ENCODE peak calls at places on chromosomes 7 and 10, in nine cellular contexts. J is GM13977, M is Calu3, S is HCT116, O is IMR-90, H is heart right ventricle, X is omental fat pad, K is choroid plexus epithelial cell, I is astrocyte. N is an unnamed sample.

GRCh38 chr7:92179393-92179924 is 517 bp upstream of the LRRD1 start:
- DNase-seq in J (no peak), M (no peak), S (no peak), O (peak), H (no peak), X (no peak), K (peak), I (peak), N (no peak)

GRCh38 chr7:47945261-47946015 is 2.8 kb downstream of the PKD1L1 start:
- DNase-seq in J (peak), M (peak), S (peak), O (peak), H (peak), X (peak), K (peak), I (no peak), N (no peak)

GRCh38 chr7:46369933-46370654 is 449.0 kb upstream of the IGFBP3 start:
- DNase-seq in J (no peak), M (no peak), S (peak), O (peak), H (no peak), X (no peak), K (peak), I (peak), N (peak)

GRCh38 chr10:65811931-65812525 is 1113.8 kb upstream of the LRRTM3 start:
- DNase-seq in J (no peak), M (no peak), S (no peak), O (no peak), H (no peak), X (no peak), K (no peak), I (no peak), N (no peak)

GRCh38 chr7:43850348-43851116 is 18.8 kb downstream of the MRPS24 start:
- DNase-seq in J (no peak), M (no peak), S (no peak), O (no peak), H (no peak), X (no peak), K (no peak), I (no peak), N (no peak)

GRCh38 chr7:152202056-152202455 is 176.6 kb downstream of the GALNT11 start:
- DNase-seq in J (no peak), M (no peak), S (no peak), O (peak), H (no peak), X (no peak), K (peak), I (peak), N (no peak)

GRCh38 chr7:25805027-25805687 is 346.8 kb upstream of the NFE2L3 start:
- DNase-seq in J (no peak), M (no peak), S (no peak), O (peak), H (no peak), X (no peak), K (peak), I (peak), N (no peak)

GRCh38 chr7:13217762-13218161 is 530.3 kb downstream of the ARL4A start:
- DNase-seq in J (no peak), M (no peak), S (no peak), O (no peak), H (no peak), X (no peak), K (no peak), I (peak), N (no peak)

GRCh38 chr10:42781893-42782445 is 626 bp upstream of the BMS1 start:
- DNase-seq in J (no peak), M (peak), S (no peak), O (no peak), H (no peak), X (no peak), K (peak), I (no peak), N (no peak)

GRCh38 chr10:3107426-3107961 is 40.1 kb downstream of the PFKP start:
- DNase-seq in J (no peak), M (peak), S (no peak), O (peak), H (peak), X (no peak), K (peak), I (peak), N (peak)

GRCh38 chr7:106326594-106327537 is 42.1 kb upstream of the NAMPT start:
- DNase-seq in J (no peak), M (no peak), S (no peak), O (peak), H (no peak), X (no peak), K (peak), I (peak), N (no peak)

GRCh38 chr7:150382844-150383225 is 3.7 kb downstream of the ZNF775 start:
- DNase-seq in J (no peak), M (no peak), S (no peak), O (no peak), H (no peak), X (no peak), K (no peak), I (no peak), N (no peak)

GRCh38 chr10:74008212-74008731 is 10.4 kb downstream of the VCL start:
- DNase-seq in J (peak), M (no peak), S (no peak), O (peak), H (no peak), X (no peak), K (peak), I (peak), N (peak)

GRCh38 chr7:47659664-47660462 is 78.0 kb upstream of the TNS3 start:
- DNase-seq in J (no peak), M (no peak), S (no peak), O (no peak), H (no peak), X (no peak), K (no peak), I (no peak), N (no peak)

GRCh38 chr7:147432068-147432467 is 1158.5 kb upstream of the C7orf33 start:
- DNase-seq in J (no peak), M (no peak), S (no peak), O (peak), H (no peak), X (no peak), K (peak), I (no peak), N (no peak)

GRCh38 chr10:63711361-63711760 is 190.2 kb downstream of the REEP3 start:
- DNase-seq in J (no peak), M (peak), S (no peak), O (no peak), H (peak), X (no peak), K (peak), I (peak), N (no peak)

GRCh38 chr10:117096559-117097201 is 41.4 kb downstream of the VAX1 start:
- DNase-seq in J (no peak), M (no peak), S (no peak), O (no peak), H (no peak), X (no peak), K (no peak), I (no peak), N (no peak)

GRCh38 chr7:75789501-75789900 is 17.5 kb upstream of the CCL26 start:
- DNase-seq in J (no peak), M (no peak), S (no peak), O (no peak), H (no peak), X (no peak), K (no peak), I (no peak), N (no peak)

GRCh38 chr7:91628742-91629141 is 251.8 kb downstream of the MTERF1 start:
- DNase-seq in J (peak), M (no peak), S (no peak), O (no peak), H (no peak), X (no peak), K (peak), I (no peak), N (no peak)

GRCh38 chr10:6114758-6115410 is 26.1 kb downstream of the RBM17 start:
- DNase-seq in J (no peak), M (no peak), S (no peak), O (peak), H (no peak), X (no peak), K (peak), I (peak), N (no peak)

GRCh38 chr10:48608279-48608681 is 3.4 kb upstream of the ARHGAP22 start:
- DNase-seq in J (peak), M (peak), S (peak), O (no peak), H (no peak), X (no peak), K (peak), I (no peak), N (no peak)

DNA sequence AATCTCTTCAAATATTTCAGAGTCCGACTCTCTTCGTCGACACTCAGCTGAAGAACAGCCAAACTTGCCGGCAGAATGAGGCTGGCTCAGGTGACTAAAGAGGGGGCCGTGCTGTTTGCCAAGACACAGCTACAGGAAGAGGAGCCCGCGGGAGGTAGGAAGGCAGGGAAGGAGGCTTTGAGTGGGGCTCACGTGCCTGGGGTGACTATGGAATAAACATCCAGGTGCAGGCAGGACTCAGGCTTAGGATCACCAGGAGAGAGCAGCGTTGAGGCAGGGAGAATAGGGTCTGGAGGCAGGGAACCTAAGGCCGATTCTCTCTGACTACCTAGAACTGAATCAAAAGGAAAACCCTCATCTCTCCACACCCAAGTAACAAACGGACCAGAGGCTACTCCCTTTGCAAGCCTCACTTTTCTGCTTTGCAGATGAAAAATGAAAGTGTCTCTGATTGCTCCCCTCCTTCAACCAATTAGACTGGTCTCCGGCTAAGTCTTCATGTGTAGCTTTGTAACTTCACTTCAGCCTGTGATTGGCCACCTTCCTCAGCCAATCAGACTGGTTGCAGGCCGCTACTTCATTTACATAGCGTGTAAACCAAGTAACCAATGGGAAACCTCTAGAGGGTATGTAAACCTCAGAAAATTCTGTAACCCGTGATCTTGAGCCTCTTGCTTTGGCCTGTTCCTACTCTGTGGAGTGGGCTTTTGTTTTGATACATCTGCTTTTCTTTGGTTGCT is 19.7 kb upstream of the BNIP3 start:
- DNase-seq in J (no peak), M (peak), S (no peak), O (peak), H (no peak), X (no peak), K (peak), I (peak), N (no peak)
- TF ChIP-seq CTCF in J (no peak), M (no peak), S (peak), O (peak), H (peak), X (no peak), K (peak), I (no peak), N (peak)

GRCh38 chr7:90213521-90213920 is 2.0 kb downstream of the STEAP2 start:
- DNase-seq in J (no peak), M (no peak), S (no peak), O (no peak), H (no peak), X (no peak), K (no peak), I (no peak), N (no peak)
- TF ChIP-seq CTCF in J (no peak), M (no peak), S (no peak), O (no peak), H (no peak), X (no peak), K (no peak), I (no peak), N (no peak)

GRCh38 chr10:80530251-80530650 is 7.5 kb upstream of the SH2D4B start:
- DNase-seq in J (no peak), M (peak), S (peak), O (peak), H (no peak), X (no peak), K (peak), I (no peak), N (no peak)
- TF ChIP-seq CTCF in J (no peak), M (peak), S (peak), O (peak), H (peak), X (no peak), K (peak), I (no peak), N (peak)

GRCh38 chr7:39184387-39184786 is 206.7 kb downstream of the POU6F2 start:
- DNase-seq in J (no peak), M (peak), S (no peak), O (no peak), H (no peak), X (no peak), K (no peak), I (no peak), N (no peak)
- TF ChIP-seq CTCF in J (no peak), M (no peak), S (no peak), O (no peak), H (no peak), X (no peak), K (no peak), I (no peak), N (no peak)

GRCh38 chr10:127919418-127920191 is 12.7 kb downstream of the PTPRE start:
- DNase-seq in J (no peak), M (no peak), S (no peak), O (peak), H (no peak), X (no peak), K (peak), I (peak), N (no peak)
- TF ChIP-seq CTCF in J (peak), M (no peak), S (peak), O (no peak), H (peak), X (no peak), K (peak), I (peak), N (no peak)

N was measured in AG04450.